ENCODE peak calls at places on chromosomes 1 and 21, in eight cellular contexts. B is left ventricle myocardium inferior, M is RWPE1, H is glutamatergic neuron, T is heart left ventricle, W is uterus, P is heart right ventricle, Q is right lobe of liver. Z is an unnamed sample.

GRCh38 chr1:155003227-155003765 is 694 bp downstream of the ZBTB7B start:
- DNase-seq in Q (peak), P (no peak), T (no peak), B (no peak), H (no peak), W (peak), M (no peak), Z (no peak)

GRCh38 chr1:86194491-86195034 is 38.0 kb upstream of the COL24A1 start:
- DNase-seq in B (no peak), Q (no peak), H (no peak), P (no peak), M (no peak), T (no peak), W (no peak), Z (no peak)

GRCh38 chr1:151024540-151025146 is 11.7 kb upstream of the BNIPL start:
- DNase-seq in H (peak), T (peak), B (peak), P (peak), W (peak), Q (peak), M (peak), Z (peak)

GRCh38 chr1:14758962-14759361 is 160.5 kb downstream of the KAZN start:
- DNase-seq in P (no peak), W (no peak), H (no peak), T (no peak), Q (no peak), M (no peak), B (no peak), Z (no peak)

GRCh38 chr21:31873696-31874599 is 1.1 kb downstream of the HUNK start:
- DNase-seq in T (peak), B (peak), H (peak), P (no peak), M (no peak), Q (peak), W (peak), Z (peak)

GRCh38 chr1:53046930-53047329 is 15.1 kb upstream of the PODN start:
- DNase-seq in Q (peak), M (no peak), W (no peak), H (no peak), P (no peak), T (no peak), B (peak), Z (no peak)

GRCh38 chr1:204493882-204494280 is 724 bp downstream of the PIK3C2B start:
- DNase-seq in Q (peak), P (peak), M (peak), B (peak), H (no peak), W (no peak), T (peak), Z (no peak)

GRCh38 chr21:42630626-42631025 is 22.8 kb upstream of the PDE9A start:
- DNase-seq in Q (peak), W (no peak), M (no peak), B (no peak), P (no peak), T (no peak), H (no peak), Z (no peak)

GRCh38 chr1:229694053-229694693 is 68.1 kb downstream of the URB2 start:
- DNase-seq in H (peak), P (peak), M (no peak), Q (no peak), T (peak), B (peak), W (peak), Z (peak)

GRCh38 chr21:39327727-39328126 is 14.3 kb upstream of the BRWD1 start:
- DNase-seq in M (no peak), B (no peak), H (no peak), Q (no peak), T (no peak), P (no peak), W (no peak), Z (no peak)

GRCh38 chr1:77469311-77469710 is 187.5 kb downstream of the AK5 start:
- DNase-seq in W (no peak), T (no peak), P (no peak), Q (no peak), B (no peak), H (no peak), M (no peak), Z (no peak)

GRCh38 chr1:230112131-230112701 is 45.2 kb downstream of the GALNT2 start:
- DNase-seq in M (no peak), W (no peak), B (no peak), T (no peak), H (no peak), Q (no peak), P (no peak), Z (no peak)

GRCh38 chr1:215905493-215906095 is 338.5 kb downstream of the KCTD3 start:
- DNase-seq in M (no peak), T (no peak), H (no peak), B (no peak), W (no peak), P (no peak), Q (no peak), Z (no peak)

GRCh38 chr1:24926596-24927249 is 3.4 kb downstream of the RUNX3 start:
- DNase-seq in W (no peak), T (no peak), P (no peak), M (no peak), Q (no peak), B (no peak), H (no peak), Z (no peak)

GRCh38 chr1:32077451-32077850 is 4.7 kb downstream of the TMEM39B start:
- DNase-seq in Q (no peak), H (no peak), W (no peak), M (no peak), B (no peak), T (no peak), P (no peak), Z (no peak)

GRCh38 chr1:207695943-207696342 is 51.0 kb downstream of the CR1L start:
- DNase-seq in M (no peak), T (no peak), H (peak), W (no peak), B (no peak), P (no peak), Q (no peak), Z (no peak)

GRCh38 chr1:226920446-226920894 is 19.6 kb upstream of the COQ8A start:
- DNase-seq in P (peak), B (peak), M (no peak), W (no peak), T (peak), Q (no peak), H (no peak), Z (no peak)

GRCh38 chr1:68331117-68331865 is 99.0 kb upstream of the WLS start:
- DNase-seq in M (peak), B (no peak), P (no peak), W (no peak), Q (no peak), H (no peak), T (no peak), Z (no peak)

GRCh38 chr1:225772323-225772768 is 5.3 kb upstream of the SRP9 start:
- DNase-seq in B (peak), P (peak), T (peak), W (peak), H (peak), Q (peak), M (peak), Z (peak)

GRCh38 chr1:183000161-183000560 is 23.1 kb upstream of the LAMC1 start:
- DNase-seq in H (no peak), M (no peak), Q (no peak), B (no peak), T (no peak), W (no peak), P (no peak), Z (no peak)

GRCh38 chr1:18020021-18020817 is 87.4 kb upstream of the IGSF21 start:
- DNase-seq in Q (no peak), P (no peak), H (no peak), M (no peak), T (no peak), B (no peak), W (no peak), Z (no peak)

GRCh38 chr1:32900956-32901822 is at the start of gene TMEM54:
- DNase-seq in M (peak), B (peak), P (peak), Q (peak), T (peak), W (peak), H (peak), Z (no peak)

GRCh38 chr1:108114026-108114599 is 86.0 kb downstream of the SLC25A24 start:
- DNase-seq in T (no peak), Q (no peak), P (no peak), W (no peak), M (no peak), B (no peak), H (no peak), Z (no peak)

GRCh38 chr1:108107658-108108057 is 92.5 kb downstream of the SLC25A24 start:
- DNase-seq in W (no peak), B (no peak), H (no peak), T (no peak), P (no peak), Q (no peak), M (no peak), Z (no peak)

GRCh38 chr1:108113496-108113895 is 86.6 kb downstream of the SLC25A24 start:
- DNase-seq in T (no peak), M (no peak), Q (no peak), B (no peak), H (peak), W (no peak), P (no peak), Z (no peak)

GRCh38 chr1:108109295-108109973 is 90.7 kb downstream of the SLC25A24 start:
- DNase-seq in B (no peak), T (no peak), W (no peak), P (no peak), M (no peak), H (no peak), Q (no peak), Z (no peak)

DNA sequence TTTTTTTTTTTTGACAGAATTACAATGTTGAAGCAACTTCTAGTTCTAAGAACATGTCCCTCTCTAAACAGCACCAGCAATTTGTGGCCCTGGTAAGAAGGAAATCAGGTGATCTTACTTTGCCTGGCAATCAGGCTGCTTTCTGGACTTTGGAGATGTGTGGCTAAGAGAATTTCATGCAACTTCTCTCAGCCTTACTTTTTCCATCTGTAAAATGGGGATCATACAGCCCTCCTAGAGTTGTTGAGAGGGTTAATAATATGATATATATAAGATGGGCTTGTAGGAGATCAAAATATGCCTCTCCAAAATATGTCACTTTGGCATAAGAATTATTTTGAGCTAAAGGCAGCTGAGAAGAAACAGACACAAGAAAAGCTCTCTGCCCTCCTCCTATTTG is 92.0 kb downstream of the SLC25A24 start:
- DNase-seq in Q (no peak), T (no peak), P (no peak), W (no peak), B (no peak), H (no peak), M (no peak), Z (no peak)
- TF ChIP-seq CTCF in Q (no peak), T (no peak), P (no peak), W (no peak), B (no peak), H (no peak), M (no peak), Z (no peak)

GRCh38 chr1:222654849-222655248 is 37.0 kb downstream of the MIA3 start:
- DNase-seq in W (no peak), T (no peak), Q (no peak), B (no peak), M (no peak), H (no peak), P (peak), Z (no peak)
- TF ChIP-seq CTCF in W (no peak), T (no peak), Q (no peak), B (no peak), M (no peak), H (no peak), P (no peak), Z (no peak)

GRCh38 chr1:47709302-47710074 is 271.6 kb downstream of the FOXD2 start:
- DNase-seq in W (no peak), T (no peak), Q (peak), B (no peak), P (no peak), M (peak), H (peak), Z (no peak)
- TF ChIP-seq CTCF in W (no peak), T (no peak), Q (peak), B (peak), P (peak), M (peak), H (peak), Z (peak)

DNA sequence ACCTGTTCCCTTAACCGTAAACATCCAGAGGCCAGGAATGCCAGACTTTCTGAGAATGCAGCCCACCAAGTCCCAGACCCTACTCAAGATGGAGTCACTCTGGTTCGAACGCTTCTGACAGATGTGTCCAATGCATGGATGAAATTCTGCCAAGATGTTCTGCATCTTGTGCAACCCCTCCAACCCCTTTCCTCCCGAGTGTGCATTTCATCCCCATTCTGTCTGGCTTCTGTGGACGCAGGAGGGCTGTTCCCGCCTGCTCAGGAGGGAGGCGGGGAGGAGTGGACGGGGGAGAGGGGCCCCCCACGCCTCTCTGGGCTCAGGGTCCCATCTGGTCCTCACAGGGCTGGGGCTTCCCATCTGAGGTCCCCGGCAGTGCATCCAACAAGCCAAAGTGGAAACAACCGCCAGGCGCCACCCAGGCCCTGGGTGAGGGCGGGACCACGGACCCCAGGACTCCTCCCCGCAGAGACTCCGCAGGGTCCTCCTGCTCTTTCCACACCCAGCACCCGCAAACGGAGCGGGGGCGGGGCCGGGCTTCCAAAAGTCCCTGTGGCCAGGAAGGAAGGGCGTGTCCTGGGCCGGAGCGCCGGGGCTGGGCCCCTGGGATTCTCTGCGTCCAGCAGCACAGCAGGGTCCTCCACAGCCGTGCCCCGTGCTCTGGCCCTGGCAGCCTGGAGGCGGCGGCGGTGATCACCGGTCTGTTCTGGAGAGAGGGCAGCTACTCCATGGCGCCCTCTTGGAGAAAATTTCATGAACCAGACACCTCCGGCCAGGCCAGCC is 27.7 kb upstream of the SUMO3 start:
- DNase-seq in M (peak), B (peak), W (peak), T (peak), H (peak), Q (peak), P (peak), Z (no peak)
- TF ChIP-seq CTCF in M (peak), B (peak), W (peak), T (peak), H (no peak), Q (no peak), P (peak), Z (peak)

GRCh38 chr1:91993256-91993655 is 36.5 kb upstream of the EPHX4 start:
- DNase-seq in Q (no peak), B (no peak), W (no peak), M (no peak), T (no peak), H (no peak), P (no peak), Z (no peak)

GRCh38 chr1:91997607-91998195 is 32.1 kb upstream of the EPHX4 start:
- DNase-seq in M (peak), B (no peak), H (no peak), W (no peak), P (peak), Q (no peak), T (no peak), Z (no peak)
- TF ChIP-seq CTCF in M (peak), B (peak), H (peak), W (no peak), P (peak), Q (peak), T (peak), Z (peak)

GRCh38 chr1:65674522-65674921 is 118.2 kb upstream of the PDE4B start:
- DNase-seq in B (no peak), W (no peak), T (no peak), H (no peak), P (no peak), M (no peak), Q (no peak), Z (no peak)
- TF ChIP-seq CTCF in B (no peak), W (no peak), T (no peak), H (no peak), P (no peak), M (no peak), Q (no peak), Z (no peak)

GRCh38 chr1:203464743-203465142 is 10.9 kb upstream of the PRELP start:
- DNase-seq in B (no peak), M (no peak), P (no peak), Q (no peak), H (no peak), W (no peak), T (no peak), Z (no peak)

GRCh38 chr1:203465146-203465798 is 10.3 kb upstream of the PRELP start:
- DNase-seq in W (no peak), H (no peak), M (no peak), P (no peak), Q (no peak), T (no peak), B (no peak), Z (no peak)

GRCh38 chr1:203464226-203464625 is 11.4 kb upstream of the PRELP start:
- DNase-seq in T (peak), H (no peak), Q (no peak), W (peak), M (peak), P (no peak), B (no peak), Z (no peak)

GRCh38 chr1:203467550-203467921 is 8.1 kb upstream of the PRELP start:
- DNase-seq in B (peak), T (peak), M (no peak), H (no peak), W (peak), P (peak), Q (peak), Z (no peak)

GRCh38 chr1:203465943-203466342 is 9.7 kb upstream of the PRELP start:
- DNase-seq in W (peak), H (no peak), B (peak), M (no peak), T (no peak), Q (no peak), P (peak), Z (no peak)
- TF ChIP-seq CTCF in W (no peak), H (no peak), B (no peak), M (no peak), T (no peak), Q (no peak), P (no peak), Z (no peak)

GRCh38 chr1:223844521-223844961 is 1.2 kb downstream of the TP53BP2 start:
- DNase-seq in B (no peak), T (no peak), H (no peak), M (no peak), W (no peak), Q (no peak), P (no peak), Z (no peak)
- TF ChIP-seq CTCF in B (no peak), T (no peak), H (no peak), M (no peak), W (no peak), Q (no peak), P (no peak), Z (no peak)

DNA sequence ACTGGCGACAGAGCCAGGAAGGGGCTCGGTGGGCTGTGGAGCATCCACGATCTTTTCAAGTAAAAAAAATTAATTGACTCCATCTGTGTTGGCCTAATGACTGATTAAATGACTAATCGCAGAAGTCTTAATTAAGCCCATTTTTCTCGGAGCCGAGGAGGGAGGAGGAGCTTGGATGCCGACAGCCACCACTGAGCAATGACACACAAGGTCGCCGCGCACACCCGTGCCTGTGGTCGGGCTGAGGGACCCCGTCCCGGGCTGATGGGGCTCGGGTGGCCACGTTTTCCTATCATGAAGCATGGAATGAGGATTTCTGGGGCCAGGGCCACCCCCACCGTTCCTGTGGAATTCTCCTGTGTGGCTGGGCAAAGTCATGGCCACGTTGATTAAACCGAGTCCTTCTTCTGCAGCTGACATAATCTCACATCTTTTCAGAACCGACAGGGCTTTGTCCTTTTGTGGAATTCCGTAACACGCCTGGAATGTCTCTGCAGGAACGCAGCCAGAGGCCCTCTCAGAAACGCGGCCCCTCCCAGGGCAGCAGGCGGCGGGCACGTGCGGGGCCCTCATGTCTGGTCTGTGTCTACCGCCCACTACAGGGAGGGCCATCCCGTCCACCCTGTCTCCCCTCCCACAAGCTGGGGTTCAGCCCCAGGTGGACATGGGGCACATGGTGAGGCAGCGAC is 60.7 kb downstream of the MORN1 start:
- DNase-seq in P (no peak), H (no peak), T (peak), M (no peak), W (peak), B (no peak), Q (no peak), Z (no peak)
- TF ChIP-seq CTCF in P (no peak), H (no peak), T (no peak), M (no peak), W (no peak), B (no peak), Q (no peak), Z (no peak)

GRCh38 chr1:8118031-8118451 is 91.9 kb upstream of the ERRFI1 start:
- DNase-seq in W (no peak), P (no peak), M (no peak), B (no peak), T (no peak), Q (no peak), H (no peak), Z (no peak)

GRCh38 chr1:8122477-8123407 is 96.6 kb upstream of the ERRFI1 start:
- DNase-seq in W (peak), T (no peak), P (no peak), Q (no peak), M (no peak), B (no peak), H (no peak), Z (no peak)

GRCh38 chr1:8122160-8122476 is 96.0 kb upstream of the ERRFI1 start:
- DNase-seq in M (no peak), Q (no peak), P (no peak), W (peak), B (no peak), H (no peak), T (no peak), Z (no peak)

GRCh38 chr1:8120693-8121260 is 94.7 kb upstream of the ERRFI1 start:
- DNase-seq in B (no peak), P (no peak), W (no peak), H (no peak), M (no peak), T (no peak), Q (no peak), Z (no peak)

GRCh38 chr1:8121261-8122159 is 95.4 kb upstream of the ERRFI1 start:
- DNase-seq in B (no peak), Q (no peak), H (no peak), P (peak), W (peak), M (peak), T (peak), Z (no peak)
- TF ChIP-seq CTCF in B (no peak), Q (no peak), H (no peak), P (no peak), W (no peak), M (no peak), T (no peak), Z (no peak)